ENCODE peak calls at places on chromosome 1, in seven cellular contexts. Y, P, O, L, F, B and E are unnamed samples.

GRCh38 chr1:20079661-20080305 is 9.8 kb downstream of the PLA2G5 start:
- DNase-seq in Y (no peak), P (no peak), O (no peak), L (no peak), F (no peak), B (no peak), E (no peak)

GRCh38 chr1:17611991-17612390 is 72.5 kb downstream of the ARHGEF10L start:
- DNase-seq in Y (no peak), P (no peak), O (no peak), L (no peak), F (peak; percentile 27), B (no peak), E (no peak)

GRCh38 chr1:18239671-18240070 is 132.1 kb downstream of the IGSF21 start:
- DNase-seq in Y (no peak), P (no peak), O (no peak), L (no peak), F (no peak), B (no peak), E (no peak)

GRCh38 chr1:174676856-174677255 is 229.1 kb downstream of the GPR52 start:
- DNase-seq in Y (no peak), P (no peak), O (no peak), L (no peak), F (no peak), B (no peak), E (no peak)

GRCh38 chr1:244065063-244065788 is 14.1 kb downstream of the ZBTB18 start:
- DNase-seq in Y (no peak), P (no peak), O (no peak), L (no peak), F (no peak), B (no peak), E (no peak)

GRCh38 chr1:110916669-110917306 is 43.8 kb downstream of the CD53 start:
- DNase-seq in Y (no peak), P (peak; percentile 62), O (peak; percentile 34), L (peak; percentile 5), F (peak; percentile 72), B (no peak), E (peak; percentile 33)

GRCh38 chr1:178275553-178275952 is 181.6 kb downstream of the RASAL2 start:
- DNase-seq in Y (no peak), P (no peak), O (no peak), L (no peak), F (no peak), B (no peak), E (no peak)

GRCh38 chr1:63878914-63879313 is 105.1 kb downstream of the ROR1 start:
- DNase-seq in Y (no peak), P (no peak), O (no peak), L (no peak), F (peak; percentile 38), B (no peak), E (no peak)

GRCh38 chr1:67713071-67713806 is 28.2 kb downstream of the GADD45A start:
- DNase-seq in Y (peak; percentile 81), P (no peak), O (peak; percentile 80), L (no peak), F (peak; percentile 96), B (no peak), E (no peak)

GRCh38 chr1:52348704-52349301 is 17.2 kb downstream of the CC2D1B start:
- DNase-seq in Y (peak; percentile 6), P (no peak), O (no peak), L (no peak), F (peak; percentile 11), B (no peak), E (no peak)

GRCh38 chr1:236736761-236737160 is 50.5 kb downstream of the ACTN2 start:
- DNase-seq in Y (no peak), P (no peak), O (no peak), L (no peak), F (no peak), B (no peak), E (no peak)

GRCh38 chr1:184882649-184883303 is 91.5 kb downstream of the NIBAN1 start:
- DNase-seq in Y (no peak), P (no peak), O (no peak), L (no peak), F (no peak), B (no peak), E (peak; percentile 7)

GRCh38 chr1:180974236-180974635 is 48.4 kb downstream of the STX6 start:
- DNase-seq in Y (no peak), P (no peak), O (no peak), L (no peak), F (peak; percentile 2), B (no peak), E (no peak)

GRCh38 chr1:27418326-27418761 is 25.9 kb downstream of the GPR3 start:
- DNase-seq in Y (peak; percentile 70), P (peak; percentile 74), O (peak; percentile 58), L (no peak), F (peak; percentile 71), B (no peak), E (peak; percentile 79)

GRCh38 chr1:7329868-7330615 is 441.1 kb upstream of the VAMP3 start:
- DNase-seq in Y (no peak), P (no peak), O (no peak), L (no peak), F (no peak), B (no peak), E (no peak)

GRCh38 chr1:240579511-240579910 is 32.4 kb downstream of the GREM2 start:
- DNase-seq in Y (no peak), P (no peak), O (no peak), L (no peak), F (no peak), B (no peak), E (no peak)

GRCh38 chr1:212899845-212900244 is 41.8 kb downstream of the FLVCR1 start:
- DNase-seq in Y (no peak), P (no peak), O (no peak), L (no peak), F (no peak), B (no peak), E (no peak)

GRCh38 chr1:94022471-94023189 is 98.3 kb downstream of the ABCA4 start:
- DNase-seq in Y (peak; percentile 79), P (no peak), O (no peak), L (no peak), F (peak; percentile 60), B (no peak), E (no peak)

GRCh38 chr1:54107131-54107530 is 45.7 kb downstream of the CDCP2 start:
- DNase-seq in Y (no peak), P (no peak), O (no peak), L (no peak), F (peak; percentile 17), B (no peak), E (no peak)

GRCh38 chr1:63868220-63868897 is 94.5 kb downstream of the ROR1 start:
- DNase-seq in Y (no peak), P (no peak), O (no peak), L (no peak), F (peak; percentile 98), B (no peak), E (no peak)

GRCh38 chr1:112542206-112542973 is 33.6 kb downstream of the WNT2B start:
- DNase-seq in Y (no peak), P (no peak), O (no peak), L (no peak), F (no peak), B (no peak), E (no peak)

GRCh38 chr1:67058761-67059160 is 4.8 kb upstream of the SLC35D1 start:
- DNase-seq in Y (no peak), P (no peak), O (no peak), L (no peak), F (peak; percentile 20), B (no peak), E (no peak)

GRCh38 chr1:219555031-219555667 is 57.8 kb downstream of the ZC3H11B start:
- DNase-seq in Y (peak; percentile 80), P (no peak), O (no peak), L (no peak), F (peak; percentile 97), B (no peak), E (no peak)

GRCh38 chr1:81135524-81135923 is 665.2 kb upstream of the ADGRL2 start:
- DNase-seq in Y (no peak), P (no peak), O (no peak), L (no peak), F (no peak), B (no peak), E (no peak)

GRCh38 chr1:156544592-156545102 is 27.7 kb downstream of the IQGAP3 start:
- DNase-seq in Y (no peak), P (no peak), O (no peak), L (no peak), F (no peak), B (no peak), E (no peak)

GRCh38 chr1:91166106-91166712 is 144.4 kb upstream of the ZNF644 start:
- DNase-seq in Y (peak; percentile 20), P (peak; percentile 37), O (peak; percentile 25), L (peak; percentile 14), F (peak; percentile 72), B (peak; percentile 9), E (peak; percentile 41)

GRCh38 chr1:233394860-233395717 is 67.6 kb downstream of the MAP3K21 start:
- DNase-seq in Y (peak; percentile 50), P (peak; percentile 32), O (peak; percentile 29), L (peak; percentile 5), F (peak; percentile 90), B (no peak), E (peak; percentile 46)

GRCh38 chr1:230306158-230306557 is 120.0 kb downstream of the PGBD5 start:
- DNase-seq in Y (no peak), P (peak; percentile 57), O (no peak), L (no peak), F (no peak), B (no peak), E (no peak)

GRCh38 chr1:209404577-209404976 is 178.9 kb upstream of the CAMK1G start:
- DNase-seq in Y (no peak), P (no peak), O (no peak), L (no peak), F (peak; percentile 88), B (no peak), E (no peak)

GRCh38 chr1:235552146-235552716 is 48.0 kb upstream of the B3GALNT2 start:
- DNase-seq in Y (no peak), P (no peak), O (no peak), L (no peak), F (no peak), B (no peak), E (no peak)

GRCh38 chr1:28737245-28738137 is 751 bp downstream of the YTHDF2 start:
- DNase-seq in Y (no peak), P (peak; percentile 54), O (no peak), L (peak; percentile 50), F (peak; percentile 41), B (peak; percentile 29), E (peak; percentile 62)

GRCh38 chr1:91742848-91743292 is 143.1 kb downstream of the TGFBR3 start:
- DNase-seq in Y (peak; percentile 85), P (no peak), O (no peak), L (no peak), F (peak; percentile 39), B (no peak), E (no peak)

GRCh38 chr1:27161594-27161993 is 6.7 kb upstream of the SLC9A1 start:
- DNase-seq in Y (no peak), P (no peak), O (no peak), L (peak; percentile 35), F (peak; percentile 70), B (no peak), E (peak; percentile 57)

GRCh38 chr1:185499986-185500626 is 183.1 kb upstream of the IVNS1ABP start:
- DNase-seq in Y (peak; percentile 97), P (no peak), O (peak; percentile 75), L (no peak), F (peak; percentile 70), B (no peak), E (no peak)